ENCODE peak calls at places on chromosomes 2 and 18, in eight cellular contexts. S is amygdala; U is GM23248; L is GM04503; X is activated naive CD4-positive, alpha-beta T cell; Y is chondrocyte; P is ACHN; T is activated T-helper 1 cell treated with Interleukin-2 at 50 U/mL for 16 hours. I is an unnamed sample.

GRCh38 chr2:69177063-69177771 is 164.2 kb downstream of the ANTXR1 start:
- DNase-seq in S (no peak), U (peak), L (peak), X (no peak), Y (no peak), P (no peak), T (no peak), I (no peak)

GRCh38 chr2:18971628-18972027 is 382.3 kb upstream of the NT5C1B start:
- DNase-seq in S (no peak), U (peak), L (no peak), X (no peak), Y (no peak), P (no peak), T (no peak), I (no peak)

GRCh38 chr2:105393373-105394055 is 5.3 kb downstream of the FHL2 start:
- DNase-seq in S (no peak), U (peak), L (no peak), X (no peak), Y (no peak), P (no peak), T (no peak), I (no peak)

GRCh38 chr2:24908316-24908937 is 11.6 kb downstream of the ADCY3 start:
- DNase-seq in S (no peak), U (no peak), L (no peak), X (no peak), Y (no peak), P (no peak), T (no peak), I (no peak)

GRCh38 chr18:50654211-50654610 is 94.3 kb downstream of the MAPK4 start:
- DNase-seq in S (no peak), U (no peak), L (no peak), X (no peak), Y (no peak), P (no peak), T (no peak), I (no peak)

GRCh38 chr2:234863043-234863934 is 88.5 kb upstream of the SH3BP4 start:
- DNase-seq in S (peak), U (peak), L (no peak), X (no peak), Y (no peak), P (no peak), T (no peak), I (peak)

GRCh38 chr2:193124820-193125219 is 930.1 kb upstream of the TMEFF2 start:
- DNase-seq in S (no peak), U (no peak), L (no peak), X (no peak), Y (no peak), P (no peak), T (no peak), I (no peak)

GRCh38 chr2:143778981-143779380 is 649.8 kb downstream of the ARHGAP15 start:
- DNase-seq in S (no peak), U (peak), L (peak), X (no peak), Y (no peak), P (no peak), T (no peak), I (no peak)

GRCh38 chr2:138572318-138572717 is 70.7 kb downstream of the SPOPL start:
- DNase-seq in S (no peak), U (peak), L (no peak), X (no peak), Y (no peak), P (no peak), T (no peak), I (no peak)

GRCh38 chr18:50817898-50818250 is 1.9 kb downstream of the MRO start:
- DNase-seq in S (no peak), U (peak), L (no peak), X (no peak), Y (no peak), P (no peak), T (no peak), I (peak)